ENCODE peak calls at places on chromosomes 16 and 17, in eight cellular contexts. One of them, this sample, is unnamed.

GRCh38 chr17:73343739-73344454 is 32.1 kb upstream of the CDC42EP4 start:
- DNase-seq in mucosa of gallbladder: no peak
- DNase-seq in NCI-H2029: no peak
- DNase-seq in NCI-H460: no peak
- DNase-seq in H9: no peak
- DNase-seq in SHP77: no peak
- DNase-seq in NCI-H1694: no peak
- DNase-seq in effector memory CD4-positive, alpha-beta T cell: no peak
- DNase-seq in this sample: no peak

GRCh38 chr16:17409894-17410293 is 60.9 kb downstream of the XYLT1 start:
- DNase-seq in mucosa of gallbladder: no peak
- DNase-seq in NCI-H2029: no peak
- DNase-seq in NCI-H460: no peak
- DNase-seq in H9: no peak
- DNase-seq in SHP77: no peak
- DNase-seq in NCI-H1694: no peak
- DNase-seq in effector memory CD4-positive, alpha-beta T cell: no peak
- DNase-seq in this sample: no peak

GRCh38 chr16:10754941-10755340 is 11.3 kb downstream of the NUBP1 start:
- DNase-seq in mucosa of gallbladder: no peak
- DNase-seq in NCI-H2029: no peak
- DNase-seq in NCI-H460: no peak
- DNase-seq in H9: no peak
- DNase-seq in SHP77: no peak
- DNase-seq in NCI-H1694: no peak
- DNase-seq in effector memory CD4-positive, alpha-beta T cell: no peak
- DNase-seq in this sample: no peak

GRCh38 chr17:73240561-73240960 is 21.1 kb downstream of the CPSF4L start:
- DNase-seq in mucosa of gallbladder: no peak
- DNase-seq in NCI-H2029: no peak
- DNase-seq in NCI-H460: no peak
- DNase-seq in H9: no peak
- DNase-seq in SHP77: no peak
- DNase-seq in NCI-H1694: no peak
- DNase-seq in effector memory CD4-positive, alpha-beta T cell: no peak
- DNase-seq in this sample: no peak

GRCh38 chr17:83096401-83097220 is 17.2 kb downstream of the METRNL start:
- DNase-seq in mucosa of gallbladder: no peak
- DNase-seq in NCI-H2029: peak
- DNase-seq in NCI-H460: no peak
- DNase-seq in H9: no peak
- DNase-seq in SHP77: no peak
- DNase-seq in NCI-H1694: no peak
- DNase-seq in effector memory CD4-positive, alpha-beta T cell: no peak
- DNase-seq in this sample: no peak

GRCh38 chr16:69830146-69830533 is 68.0 kb downstream of the WWP2 start:
- DNase-seq in mucosa of gallbladder: no peak
- DNase-seq in NCI-H2029: no peak
- DNase-seq in NCI-H460: no peak
- DNase-seq in H9: no peak
- DNase-seq in SHP77: no peak
- DNase-seq in NCI-H1694: no peak
- DNase-seq in effector memory CD4-positive, alpha-beta T cell: no peak
- DNase-seq in this sample: no peak

GRCh38 chr17:71975331-71975801 is 145.5 kb upstream of the SOX9 start:
- DNase-seq in mucosa of gallbladder: no peak
- DNase-seq in NCI-H2029: no peak
- DNase-seq in NCI-H460: no peak
- DNase-seq in H9: peak
- DNase-seq in SHP77: no peak
- DNase-seq in NCI-H1694: no peak
- DNase-seq in effector memory CD4-positive, alpha-beta T cell: no peak
- DNase-seq in this sample: no peak

GRCh38 chr16:75648265-75649076 is 898 bp downstream of the TERF2IP start:
- DNase-seq in mucosa of gallbladder: peak
- DNase-seq in NCI-H2029: peak
- DNase-seq in NCI-H460: peak
- DNase-seq in H9: peak
- DNase-seq in SHP77: peak
- DNase-seq in NCI-H1694: peak
- DNase-seq in effector memory CD4-positive, alpha-beta T cell: peak
- DNase-seq in this sample: peak

GRCh38 chr16:69651217-69651616 is 75.1 kb downstream of the NQO1 start:
- DNase-seq in mucosa of gallbladder: no peak
- DNase-seq in NCI-H2029: no peak
- DNase-seq in NCI-H460: no peak
- DNase-seq in H9: no peak
- DNase-seq in SHP77: no peak
- DNase-seq in NCI-H1694: no peak
- DNase-seq in effector memory CD4-positive, alpha-beta T cell: no peak
- DNase-seq in this sample: no peak

GRCh38 chr17:76528528-76529223 is 8.8 kb downstream of the CYGB start:
- DNase-seq in mucosa of gallbladder: no peak
- DNase-seq in NCI-H2029: no peak
- DNase-seq in NCI-H460: no peak
- DNase-seq in H9: no peak
- DNase-seq in SHP77: no peak
- DNase-seq in NCI-H1694: no peak
- DNase-seq in effector memory CD4-positive, alpha-beta T cell: no peak
- DNase-seq in this sample: no peak

GRCh38 chr17:17391575-17392370 is 85.0 kb upstream of the MED9 start:
- DNase-seq in mucosa of gallbladder: no peak
- DNase-seq in NCI-H2029: no peak
- DNase-seq in NCI-H460: no peak
- DNase-seq in H9: no peak
- DNase-seq in SHP77: no peak
- DNase-seq in NCI-H1694: no peak
- DNase-seq in effector memory CD4-positive, alpha-beta T cell: peak
- DNase-seq in this sample: peak

GRCh38 chr17:32755045-32755805 is 121.7 kb downstream of the MYO1D start:
- DNase-seq in mucosa of gallbladder: no peak
- DNase-seq in NCI-H2029: peak
- DNase-seq in NCI-H460: peak
- DNase-seq in H9: no peak
- DNase-seq in SHP77: peak
- DNase-seq in NCI-H1694: peak
- DNase-seq in effector memory CD4-positive, alpha-beta T cell: no peak
- DNase-seq in this sample: no peak

GRCh38 chr17:1736348-1737281 is 6.1 kb upstream of the SERPINF2 start:
- DNase-seq in mucosa of gallbladder: no peak
- DNase-seq in NCI-H2029: no peak
- DNase-seq in NCI-H460: no peak
- DNase-seq in H9: no peak
- DNase-seq in SHP77: peak
- DNase-seq in NCI-H1694: peak
- DNase-seq in effector memory CD4-positive, alpha-beta T cell: no peak
- DNase-seq in this sample: no peak

GRCh38 chr17:57910462-57910861 is 44.8 kb downstream of the CUEDC1 start:
- DNase-seq in mucosa of gallbladder: no peak
- DNase-seq in NCI-H2029: no peak
- DNase-seq in NCI-H460: no peak
- DNase-seq in H9: no peak
- DNase-seq in SHP77: no peak
- DNase-seq in NCI-H1694: no peak
- DNase-seq in effector memory CD4-positive, alpha-beta T cell: no peak
- DNase-seq in this sample: no peak

GRCh38 chr17:48892940-48893645 is 506 bp downstream of the ATP5MC1 start:
- DNase-seq in mucosa of gallbladder: no peak
- DNase-seq in NCI-H2029: no peak
- DNase-seq in NCI-H460: no peak
- DNase-seq in H9: no peak
- DNase-seq in SHP77: no peak
- DNase-seq in NCI-H1694: no peak
- DNase-seq in effector memory CD4-positive, alpha-beta T cell: no peak
- DNase-seq in this sample: no peak

GRCh38 chr17:7393613-7394451 is 493 bp downstream of the PLSCR3 start:
- DNase-seq in mucosa of gallbladder: no peak
- DNase-seq in NCI-H2029: no peak
- DNase-seq in NCI-H460: no peak
- DNase-seq in H9: peak
- DNase-seq in SHP77: peak
- DNase-seq in NCI-H1694: no peak
- DNase-seq in effector memory CD4-positive, alpha-beta T cell: peak
- DNase-seq in this sample: peak

GRCh38 chr17:32546031-32546444 is 59.2 kb downstream of the CDK5R1 start:
- DNase-seq in mucosa of gallbladder: no peak
- DNase-seq in NCI-H2029: no peak
- DNase-seq in NCI-H460: no peak
- DNase-seq in H9: peak
- DNase-seq in SHP77: peak
- DNase-seq in NCI-H1694: peak
- DNase-seq in effector memory CD4-positive, alpha-beta T cell: no peak
- DNase-seq in this sample: no peak

GRCh38 chr17:43216369-43216761 is 4.7 kb downstream of the TMEM106A start:
- DNase-seq in mucosa of gallbladder: no peak
- DNase-seq in NCI-H2029: no peak
- DNase-seq in NCI-H460: no peak
- DNase-seq in H9: no peak
- DNase-seq in SHP77: no peak
- DNase-seq in NCI-H1694: no peak
- DNase-seq in effector memory CD4-positive, alpha-beta T cell: no peak
- DNase-seq in this sample: no peak

GRCh38 chr16:82699711-82700495 is 73.1 kb downstream of the CDH13 start:
- DNase-seq in mucosa of gallbladder: no peak
- DNase-seq in NCI-H2029: no peak
- DNase-seq in NCI-H460: peak
- DNase-seq in H9: no peak
- DNase-seq in SHP77: no peak
- DNase-seq in NCI-H1694: no peak
- DNase-seq in effector memory CD4-positive, alpha-beta T cell: no peak
- DNase-seq in this sample: no peak

GRCh38 chr17:83202002-83203000 is 122.9 kb downstream of the METRNL start:
- DNase-seq in mucosa of gallbladder: no peak
- DNase-seq in NCI-H2029: no peak
- DNase-seq in NCI-H460: no peak
- DNase-seq in H9: no peak
- DNase-seq in SHP77: no peak
- DNase-seq in NCI-H1694: no peak
- DNase-seq in effector memory CD4-positive, alpha-beta T cell: no peak
- DNase-seq in this sample: no peak

GRCh38 chr17:81432873-81433451 is 37.7 kb downstream of the BAHCC1 start:
- DNase-seq in mucosa of gallbladder: peak
- DNase-seq in NCI-H2029: peak
- DNase-seq in NCI-H460: no peak
- DNase-seq in H9: no peak
- DNase-seq in SHP77: peak
- DNase-seq in NCI-H1694: peak
- DNase-seq in effector memory CD4-positive, alpha-beta T cell: no peak
- DNase-seq in this sample: no peak

GRCh38 chr16:20359997-20360396 is 7.5 kb upstream of the UMOD start:
- DNase-seq in mucosa of gallbladder: no peak
- DNase-seq in NCI-H2029: no peak
- DNase-seq in NCI-H460: no peak
- DNase-seq in H9: peak
- DNase-seq in SHP77: no peak
- DNase-seq in NCI-H1694: no peak
- DNase-seq in effector memory CD4-positive, alpha-beta T cell: no peak
- DNase-seq in this sample: no peak

GRCh38 chr16:81265658-81266451 is 27.4 kb downstream of the BCO1 start:
- DNase-seq in mucosa of gallbladder: peak
- DNase-seq in NCI-H2029: no peak
- DNase-seq in NCI-H460: no peak
- DNase-seq in H9: no peak
- DNase-seq in SHP77: no peak
- DNase-seq in NCI-H1694: no peak
- DNase-seq in effector memory CD4-positive, alpha-beta T cell: no peak
- DNase-seq in this sample: no peak

GRCh38 chr16:23227529-23227928 is 45.0 kb downstream of the SCNN1G start:
- DNase-seq in mucosa of gallbladder: no peak
- DNase-seq in NCI-H2029: no peak
- DNase-seq in NCI-H460: no peak
- DNase-seq in H9: no peak
- DNase-seq in SHP77: no peak
- DNase-seq in NCI-H1694: no peak
- DNase-seq in effector memory CD4-positive, alpha-beta T cell: no peak
- DNase-seq in this sample: no peak

GRCh38 chr16:51343411-51343810 is 192.3 kb upstream of the SALL1 start:
- DNase-seq in mucosa of gallbladder: no peak
- DNase-seq in NCI-H2029: no peak
- DNase-seq in NCI-H460: no peak
- DNase-seq in H9: no peak
- DNase-seq in SHP77: no peak
- DNase-seq in NCI-H1694: no peak
- DNase-seq in effector memory CD4-positive, alpha-beta T cell: no peak
- DNase-seq in this sample: no peak

GRCh38 chr16:69116911-69117310 is 11.5 kb downstream of the HAS3 start:
- DNase-seq in mucosa of gallbladder: no peak
- DNase-seq in NCI-H2029: no peak
- DNase-seq in NCI-H460: no peak
- DNase-seq in H9: no peak
- DNase-seq in SHP77: no peak
- DNase-seq in NCI-H1694: no peak
- DNase-seq in effector memory CD4-positive, alpha-beta T cell: no peak
- DNase-seq in this sample: no peak

GRCh38 chr16:26111900-26112299 is 420.1 kb downstream of the HS3ST4 start:
- DNase-seq in mucosa of gallbladder: no peak
- DNase-seq in NCI-H2029: no peak
- DNase-seq in NCI-H460: no peak
- DNase-seq in H9: no peak
- DNase-seq in SHP77: no peak
- DNase-seq in NCI-H1694: no peak
- DNase-seq in effector memory CD4-positive, alpha-beta T cell: no peak
- DNase-seq in this sample: no peak

GRCh38 chr16:57245472-57246113 is 534 bp downstream of the ARL2BP start:
- DNase-seq in mucosa of gallbladder: no peak
- DNase-seq in NCI-H2029: no peak
- DNase-seq in NCI-H460: no peak
- DNase-seq in H9: no peak
- DNase-seq in SHP77: no peak
- DNase-seq in NCI-H1694: no peak
- DNase-seq in effector memory CD4-positive, alpha-beta T cell: no peak
- DNase-seq in this sample: peak

GRCh38 chr17:73650147-73650546 is 5.9 kb upstream of the SDK2 start:
- DNase-seq in mucosa of gallbladder: no peak
- DNase-seq in NCI-H2029: no peak
- DNase-seq in NCI-H460: no peak
- DNase-seq in H9: peak
- DNase-seq in SHP77: peak
- DNase-seq in NCI-H1694: peak
- DNase-seq in effector memory CD4-positive, alpha-beta T cell: no peak
- DNase-seq in this sample: no peak

GRCh38 chr17:77386502-77387192 is 245.9 kb downstream of the SEC14L1 start:
- DNase-seq in mucosa of gallbladder: no peak
- DNase-seq in NCI-H2029: no peak
- DNase-seq in NCI-H460: no peak
- DNase-seq in H9: no peak
- DNase-seq in SHP77: no peak
- DNase-seq in NCI-H1694: no peak
- DNase-seq in effector memory CD4-positive, alpha-beta T cell: no peak
- DNase-seq in this sample: no peak

GRCh38 chr16:54822502-54823291 is 108.0 kb upstream of the IRX5 start:
- DNase-seq in mucosa of gallbladder: no peak
- DNase-seq in NCI-H2029: no peak
- DNase-seq in NCI-H460: no peak
- DNase-seq in H9: no peak
- DNase-seq in SHP77: no peak
- DNase-seq in NCI-H1694: no peak
- DNase-seq in effector memory CD4-positive, alpha-beta T cell: no peak
- DNase-seq in this sample: no peak